ENCODE peak calls at places on chromosomes 16 and 17, in eight cellular contexts. B is HT-29; G is ELR; D is activated CD8-positive, alpha-beta memory T cell treated with anti-CD3 and anti-CD28 coated beads, Interleukin-2, amount 50 U/mL, for 48 hours; Z is hepatic stellate cell; U is nephron progenitor cell; V is right lobe of liver; N is epithelial cell of esophagus. P is an unnamed sample.

GRCh38 chr17:8393470-8394231 is 4.0 kb downstream of the RNF222 start:
- DNase-seq in B (no peak), G (peak), D (no peak), Z (no peak), U (no peak), V (no peak), N (peak), P (peak)

GRCh38 chr16:79013930-79014329 is 586.6 kb downstream of the MAF start:
- DNase-seq in B (no peak), G (no peak), D (no peak), Z (no peak), U (no peak), V (no peak), N (no peak), P (no peak)

GRCh38 chr17:75832652-75833400 is 11.4 kb downstream of the UNC13D start:
- DNase-seq in B (peak), G (no peak), D (no peak), Z (no peak), U (no peak), V (no peak), N (no peak), P (no peak)

GRCh38 chr16:3954411-3954921 is 74.0 kb upstream of the CREBBP start:
- DNase-seq in B (no peak), G (no peak), D (no peak), Z (peak), U (no peak), V (no peak), N (peak), P (no peak)

GRCh38 chr17:62780273-62780672 is 27.8 kb downstream of the MARCHF10 start:
- DNase-seq in B (no peak), G (no peak), D (no peak), Z (no peak), U (no peak), V (no peak), N (peak), P (no peak)

GRCh38 chr16:53091508-53092211 is 36.9 kb downstream of the CHD9 start:
- DNase-seq in B (no peak), G (peak), D (no peak), Z (peak), U (peak), V (no peak), N (peak), P (peak)

GRCh38 chr17:7888184-7888920 is at the start of gene CHD3:
- DNase-seq in B (peak), G (no peak), D (peak), Z (peak), U (no peak), V (no peak), N (peak), P (peak)

GRCh38 chr17:78717431-78717980 is 64.6 kb downstream of the CYTH1 start:
- DNase-seq in B (peak), G (peak), D (no peak), Z (peak), U (no peak), V (peak), N (no peak), P (no peak)

GRCh38 chr16:70749006-70749678 is 51.8 kb downstream of the VAC14 start:
- DNase-seq in B (peak), G (no peak), D (no peak), Z (no peak), U (no peak), V (peak), N (peak), P (peak)

GRCh38 chr17:76716834-76717205 is 6.1 kb upstream of the MXRA7 start:
- DNase-seq in B (no peak), G (peak), D (no peak), Z (peak), U (no peak), V (no peak), N (peak), P (no peak)

GRCh38 chr17:74744714-74745547 is 3.5 kb upstream of the NHERF1 start:
- DNase-seq in B (peak), G (peak), D (peak), Z (peak), U (peak), V (peak), N (peak), P (peak)

GRCh38 chr16:22264786-22265185 is 32.4 kb upstream of the POLR3E start:
- DNase-seq in B (no peak), G (peak), D (no peak), Z (no peak), U (no peak), V (no peak), N (peak), P (no peak)

GRCh38 chr16:9126609-9127008 is 35.2 kb downstream of the HAPSTR1 start:
- DNase-seq in B (no peak), G (no peak), D (no peak), Z (no peak), U (no peak), V (no peak), N (no peak), P (no peak)

GRCh38 chr17:43766413-43767052 is 7.9 kb upstream of the SOST start:
- DNase-seq in B (peak), G (peak), D (peak), Z (peak), U (peak), V (no peak), N (peak), P (peak)

GRCh38 chr17:10879110-10879509 is 41.2 kb upstream of the PIRT start:
- DNase-seq in B (peak), G (no peak), D (no peak), Z (no peak), U (peak), V (no peak), N (peak), P (no peak)

P was measured in mucosa of descending colon.